ENCODE peak calls at places on chromosomes 1 and 21, in nine cellular contexts. M is tibial artery; K is HAP-1; C is effector memory CD4-positive, alpha-beta T cell; V is spleen; F is naive thymus-derived CD4-positive, alpha-beta T cell; O is left lung; S is endodermal cell; G is fibroblast of lung. D is an unnamed sample.

GRCh38 chr1:32627596-32628162 is 22.7 kb downstream of the ZBTB8OS start:
- DNase-seq in G (no peak), M (no peak), K (no peak), S (no peak), O (no peak), F (no peak), V (no peak), C (no peak), D (no peak)

GRCh38 chr1:193614817-193615216 is 428.4 kb upstream of the B3GALT2 start:
- DNase-seq in O (no peak), V (no peak), G (peak; percentile 60), F (no peak), K (no peak), C (no peak), S (no peak), M (no peak), D (no peak)

GRCh38 chr1:184632415-184633175 is 122.1 kb downstream of the EDEM3 start:
- DNase-seq in S (no peak), F (no peak), O (peak; percentile 61), G (no peak), M (no peak), C (no peak), K (no peak), V (no peak), D (no peak)

GRCh38 chr21:23887709-23888303 is 1719.5 kb downstream of the MRPL39 start:
- DNase-seq in C (peak; percentile 1), G (no peak), S (no peak), M (no peak), O (no peak), V (peak; percentile 87), K (no peak), F (peak; percentile 52), D (peak; percentile 11)

GRCh38 chr1:101971309-101971708 is 25.4 kb downstream of the OLFM3 start:
- DNase-seq in C (no peak), V (no peak), M (no peak), F (no peak), S (no peak), K (no peak), G (no peak), O (no peak), D (no peak)

GRCh38 chr1:109634771-109635750 is 15.4 kb downstream of the AMPD2 start:
- DNase-seq in K (peak; percentile 1), G (no peak), F (peak; percentile 16), C (no peak), S (peak; percentile 43), M (peak; percentile 51), O (no peak), V (no peak), D (no peak)

GRCh38 chr1:62234709-62235108 is 40.1 kb downstream of the L1TD1 start:
- DNase-seq in C (no peak), G (no peak), O (no peak), V (no peak), M (no peak), K (no peak), S (no peak), F (no peak), D (no peak)

GRCh38 chr21:44789880-44790279 is 11.7 kb downstream of the UBE2G2 start:
- DNase-seq in V (no peak), M (no peak), G (peak; percentile 83), S (peak; percentile 17), O (no peak), K (no peak), C (no peak), F (no peak), D (no peak)

GRCh38 chr1:62362061-62362951 is 43.1 kb upstream of the KANK4 start:
- DNase-seq in G (peak; percentile 24), M (no peak), K (no peak), F (no peak), C (no peak), O (no peak), S (no peak), V (peak; percentile 33), D (no peak)

GRCh38 chr1:231374394-231374793 is 36.3 kb downstream of the SPRTN start:
- DNase-seq in C (no peak), V (no peak), M (no peak), F (no peak), S (no peak), G (no peak), K (no peak), O (no peak), D (no peak)

GRCh38 chr1:185144233-185144632 is 12.5 kb downstream of the TRMT1L start:
- DNase-seq in C (no peak), S (no peak), M (no peak), O (no peak), G (peak; percentile 62), K (no peak), V (no peak), F (no peak), D (no peak)

GRCh38 chr1:18333220-18333619 is 147.5 kb upstream of the KLHDC7A start:
- DNase-seq in F (no peak), V (no peak), C (no peak), G (no peak), M (no peak), K (no peak), S (no peak), O (no peak), D (no peak)

GRCh38 chr1:248055261-248055660 is 8.6 kb downstream of the OR2L3 start:
- DNase-seq in G (no peak), O (no peak), C (no peak), K (no peak), F (no peak), S (no peak), V (no peak), M (no peak), D (peak; percentile 62)

GRCh38 chr1:107991371-107992066 is 26.5 kb upstream of the VAV3 start:
- DNase-seq in F (no peak), S (no peak), K (no peak), C (no peak), O (no peak), M (no peak), V (no peak), G (peak; percentile 50), D (peak; percentile 60)

GRCh38 chr1:107776898-107777663 is 187.9 kb downstream of the VAV3 start:
- DNase-seq in F (no peak), S (no peak), C (no peak), O (no peak), M (no peak), K (no peak), G (no peak), V (no peak), D (no peak)

DNA sequence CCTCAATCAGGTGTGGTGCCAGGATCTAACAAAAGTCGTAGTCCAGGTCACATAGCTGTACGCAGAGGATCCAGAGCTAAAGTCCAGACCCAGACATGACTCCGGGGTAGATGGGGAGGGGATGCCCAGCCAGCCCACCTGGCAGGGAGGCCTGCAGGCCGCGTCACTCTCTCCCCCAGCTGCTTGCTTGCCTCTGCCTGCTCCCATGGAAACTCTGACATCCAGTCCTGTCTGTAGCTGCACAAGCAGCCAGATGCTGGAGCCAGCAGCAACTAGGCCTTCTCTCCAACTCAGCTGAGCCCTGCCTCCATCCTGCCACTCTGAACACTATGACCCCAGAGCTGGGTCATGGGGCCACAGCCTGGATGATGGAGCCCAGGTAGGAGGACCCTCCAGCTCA is 8.1 kb downstream of the COL8A2 start:
- DNase-seq in S (no peak), G (no peak), V (no peak), M (no peak), O (no peak), F (no peak), C (no peak), K (no peak), D (no peak)
- H3K4me3 ChIP-seq in S (no peak overlapping the region), G (no peak overlapping the region), V (no peak overlapping the region), M (no peak overlapping the region), O (no peak overlapping the region), F (no peak overlapping the region), C (no peak overlapping the region), K (no peak overlapping the region), D (no peak overlapping the region)

GRCh38 chr1:211469938-211470529 is 21.9 kb downstream of the RD3 start:
- DNase-seq in V (peak; percentile 86), C (no peak), G (peak; percentile 60), F (no peak), K (peak; percentile 32), S (peak; percentile 98), M (peak; percentile 84), O (peak; percentile 68), D (peak; percentile 81)

GRCh38 chr1:211468595-211468994 is 23.4 kb downstream of the RD3 start:
- DNase-seq in S (no peak), C (no peak), O (no peak), G (no peak), F (no peak), V (no peak), K (no peak), M (no peak), D (no peak)

GRCh38 chr1:211472724-211473123 is 19.2 kb downstream of the RD3 start:
- DNase-seq in M (no peak), V (no peak), K (no peak), G (no peak), S (no peak), F (no peak), O (no peak), C (no peak), D (no peak)

GRCh38 chr1:211473823-211474222 is 18.1 kb downstream of the RD3 start:
- DNase-seq in G (no peak), F (no peak), S (no peak), K (no peak), C (no peak), V (no peak), O (no peak), M (no peak), D (no peak)

DNA sequence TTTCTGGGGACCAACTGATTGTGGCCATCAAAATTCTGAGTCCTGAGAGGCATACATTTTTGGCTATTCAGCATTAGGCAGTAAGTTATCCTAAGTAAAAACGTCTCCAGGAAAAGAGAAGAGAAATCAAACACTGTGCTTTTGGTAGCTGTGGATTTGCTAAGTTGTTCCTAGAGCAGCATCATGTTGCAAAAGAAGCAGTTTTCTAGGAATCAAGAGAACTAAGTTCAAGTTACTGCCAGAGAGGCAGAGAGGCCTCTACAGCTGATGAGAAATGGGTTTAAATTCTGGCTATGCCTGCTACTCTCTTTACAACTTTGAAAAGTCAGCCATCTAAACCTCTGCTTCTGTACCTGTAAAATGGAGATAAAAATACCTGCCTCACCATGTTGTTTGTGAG is 22.8 kb downstream of the RD3 start:
- DNase-seq in K (no peak), V (no peak), C (no peak), O (no peak), F (no peak), M (no peak), S (no peak), G (no peak), D (no peak)
- H3K36me3 ChIP-seq in K (no peaks in the 10 kb centered on the region), V (no peaks in the 10 kb centered on the region), C (no peaks in the 10 kb centered on the region), O (no peaks in the 10 kb centered on the region), F (no peaks in the 10 kb centered on the region), M (no peaks in the 10 kb centered on the region), S (no peaks in the 10 kb centered on the region), G (no peaks in the 10 kb centered on the region), D (no peaks in the 10 kb centered on the region)

GRCh38 chr21:29305561-29305960 is 6.8 kb downstream of the BACH1 start:
- DNase-seq in V (no peak), C (no peak), S (no peak), K (no peak), F (no peak), O (no peak), M (no peak), G (no peak), D (no peak)
- H3K9me3 ChIP-seq in V (no peaks in the 10 kb centered on the region), C (no peaks in the 10 kb centered on the region), S (peaks cover 4% of the 10 kb centered on the region), K (no peaks in the 10 kb centered on the region), F (no peaks in the 10 kb centered on the region), O (no peaks in the 10 kb centered on the region), M (no peaks in the 10 kb centered on the region), G (no peaks in the 10 kb centered on the region), D (no peaks in the 10 kb centered on the region)

DNA sequence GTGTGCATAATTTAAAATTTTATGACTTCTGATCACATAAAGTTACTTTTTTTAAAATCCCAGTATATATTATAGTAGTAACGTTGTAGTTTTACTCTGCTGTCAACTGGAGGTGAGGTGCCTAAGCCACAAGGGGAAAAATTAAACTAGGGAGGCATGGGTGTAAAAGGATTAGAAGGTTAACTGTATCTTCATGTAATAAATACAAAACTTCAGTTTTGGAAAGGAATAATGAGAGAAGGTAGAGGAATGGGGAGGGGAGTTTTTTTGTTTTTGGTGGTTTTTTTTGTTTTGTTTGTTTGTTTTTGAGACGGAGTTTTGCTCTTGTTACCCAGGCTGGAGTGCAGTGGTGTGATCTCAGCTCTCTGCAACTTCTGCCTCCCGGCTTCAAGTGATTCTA is 5.7 kb downstream of the SLC25A33 start:
- DNase-seq in F (no peak), V (no peak), O (no peak), M (no peak), K (no peak), C (no peak), G (no peak), S (no peak), D (no peak)
- H3K4me3 ChIP-seq in F (no peak overlapping the region), V (no peak overlapping the region), O (no peak overlapping the region), M (no peak overlapping the region), K (no peak overlapping the region), C (no peak overlapping the region), G (no peak overlapping the region), S (no peak overlapping the region), D (no peak overlapping the region)

D was measured in MG63.